ENCODE peak calls at places on chromosome 20, in seven cellular contexts. C, O, E, T, N, U and K are unnamed samples.
A peak's percentile ranks its signal among the peaks of the same experiment; 100 is the strongest.

GRCh38 chr20:64083380-64084208 is 604 bp downstream of the LKAAEAR1 start:
- DNase-seq in T (peak; percentile 73), O (peak; percentile 97), N (peak; percentile 63), E (peak; percentile 67), U (peak; percentile 60), C (no peak), K (no peak)

GRCh38 chr20:58692579-58693225 is at the start of gene NPEPL1:
- DNase-seq in T (peak; percentile 64), C (peak; percentile 31), O (peak; percentile 95), E (peak; percentile 67), N (peak; percentile 72), U (peak; percentile 65), K (peak; percentile 17)

GRCh38 chr20:58439974-58440767 is 51.1 kb downstream of the VAPB start:
- DNase-seq in E (no peak), N (no peak), U (no peak), O (no peak), C (no peak), T (no peak), K (no peak)

GRCh38 chr20:7585126-7585679 is 355.1 kb downstream of the HAO1 start:
- DNase-seq in C (no peak), U (no peak), N (peak; percentile 28), O (no peak), T (no peak), E (no peak), K (no peak)

GRCh38 chr20:58640446-58640845 is 10.6 kb upstream of the STX16 start:
- DNase-seq in E (peak; percentile 71), U (no peak), N (peak; percentile 68), C (no peak), T (no peak), O (no peak), K (no peak)

GRCh38 chr20:16528078-16528477 is 45.2 kb downstream of the KIF16B start:
- DNase-seq in N (peak; percentile 97), T (peak; percentile 59), C (peak; percentile 84), U (peak; percentile 85), E (peak; percentile 96), O (no peak), K (peak; percentile 85)

GRCh38 chr20:1949711-1950110 is 44.1 kb downstream of the PDYN start:
- DNase-seq in O (no peak), N (no peak), U (no peak), T (no peak), E (no peak), C (no peak), K (no peak)

GRCh38 chr20:23264545-23264944 is 86.0 kb upstream of the NXT1 start:
- DNase-seq in C (no peak), U (no peak), N (no peak), O (peak; percentile 34), E (no peak), T (no peak), K (no peak)

GRCh38 chr20:57450419-57450818 is 59.2 kb downstream of the RBM38 start:
- DNase-seq in N (no peak), C (no peak), O (peak; percentile 94), U (peak; percentile 44), T (peak; percentile 67), E (peak; percentile 13), K (no peak)

GRCh38 chr20:8589956-8590355 is 457.9 kb downstream of the PLCB1 start:
- DNase-seq in U (no peak), C (no peak), E (peak; percentile 63), N (peak; percentile 74), T (no peak), O (no peak), K (no peak)

GRCh38 chr20:40702504-40702903 is 13.5 kb upstream of the MAFB start:
- DNase-seq in T (no peak), C (no peak), U (no peak), N (no peak), E (no peak), O (no peak), K (no peak)

GRCh38 chr20:44695295-44696230 is 19.6 kb upstream of the CCN5 start:
- DNase-seq in U (no peak), E (peak; percentile 85), N (peak; percentile 78), T (no peak), O (no peak), C (no peak), K (no peak)

GRCh38 chr20:1188347-1188746 is 3.6 kb upstream of the TMEM74B start:
- DNase-seq in T (no peak), N (no peak), E (no peak), C (no peak), O (no peak), U (no peak), K (no peak)

GRCh38 chr20:58699246-58700107 is 6.9 kb downstream of the NPEPL1 start:
- DNase-seq in E (no peak), C (no peak), T (no peak), U (no peak), O (peak; percentile 66), N (no peak), K (no peak)

GRCh38 chr20:35901678-35902544 is 52.4 kb downstream of the SCAND1 start:
- DNase-seq in E (peak; percentile 97), O (no peak), N (peak; percentile 95), U (no peak), T (no peak), C (peak; percentile 79), K (peak; percentile 92)

GRCh38 chr20:13384132-13384531 is 163.1 kb downstream of the ISM1 start:
- DNase-seq in U (no peak), E (no peak), T (no peak), C (no peak), N (no peak), O (no peak), K (no peak)

GRCh38 chr20:62977613-62978558 is 25.4 kb downstream of the SLC17A9 start:
- DNase-seq in O (peak; percentile 87), U (peak; percentile 58), T (no peak), N (no peak), C (no peak), E (no peak), K (no peak)
- H3K4me3 ChIP-seq in O (peak overlapping the region; percentile 25), U (no peak overlapping the region), T (no peak overlapping the region), N (no peak overlapping the region), C (no peak overlapping the region), E (no peak overlapping the region), K (no peak overlapping the region)

GRCh38 chr20:10958279-10958678 is 284.5 kb upstream of the JAG1 start:
- DNase-seq in C (no peak), O (no peak), T (no peak), E (no peak), N (no peak), U (no peak), K (no peak)
- H3K4me3 ChIP-seq in C (no peak overlapping the region), O (no peak overlapping the region), T (no peak overlapping the region), E (no peak overlapping the region), N (no peak overlapping the region), U (no peak overlapping the region), K (no peak overlapping the region)

GRCh38 chr20:37525810-37526209 is 1.9 kb downstream of the BLCAP start:
- DNase-seq in O (peak; percentile 31), E (no peak), C (no peak), T (no peak), N (no peak), U (no peak), K (no peak)
- H3K4me3 ChIP-seq in O (peak overlapping the region; percentile 97), E (no peak overlapping the region), C (no peak overlapping the region), T (no peak overlapping the region), N (no peak overlapping the region), U (peak overlapping the region; percentile 100), K (no peak overlapping the region)

GRCh38 chr20:50788045-50788867 is 6.6 kb upstream of the BCAS4 start:
- DNase-seq in E (peak; percentile 68), U (no peak), N (peak; percentile 81), O (peak; percentile 35), T (peak; percentile 34), C (no peak), K (peak; percentile 48)
- H3K4me3 ChIP-seq in E (no peak overlapping the region), U (no peak overlapping the region), N (peak overlapping the region; percentile 10), O (no peak overlapping the region), T (no peak overlapping the region), C (no peak overlapping the region), K (no peak overlapping the region)

DNA sequence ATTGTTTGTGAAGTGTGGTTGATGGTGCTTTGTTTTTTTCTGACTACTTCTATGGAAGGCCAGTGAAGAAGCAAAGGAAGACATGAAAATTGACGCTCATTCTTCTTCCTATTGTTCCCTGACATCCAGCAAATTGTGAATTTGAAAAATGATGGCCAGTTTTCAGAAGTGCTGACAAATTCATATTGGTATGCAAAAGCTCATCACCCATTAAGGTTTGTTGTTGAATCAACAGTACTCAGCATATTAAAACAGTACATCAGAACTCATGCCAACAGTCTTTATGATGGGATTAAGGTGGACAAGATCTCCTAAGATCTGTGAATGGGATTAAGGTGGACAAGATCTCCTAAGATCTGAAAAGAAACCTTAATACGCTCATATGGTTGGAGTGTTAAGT is 1.0 kb upstream of the MTG2 start:
- DNase-seq in T (no peak), E (no peak), U (no peak), C (no peak), O (no peak), N (no peak), K (no peak)
- H3K4me3 ChIP-seq in T (no peak overlapping the region), E (peak overlapping the region; percentile 94), U (no peak overlapping the region), C (peak overlapping the region; percentile 73), O (peak overlapping the region; percentile 82), N (peak overlapping the region; percentile 93), K (peak overlapping the region; percentile 96)